ENCODE peak calls at places on chromosomes 12 and 14, in seven cellular contexts. One of them, this sample, is unnamed.

GRCh38 chr14:50714452-50715073 is 46.5 kb upstream of the SAV1 start:
- DNase-seq in activated T-helper 1 cell treated with anti-CD3 and anti-CD28 coated beads, Interleukin-12 subunit alpha, Interleukin-12 subunit beta, Interleukin-2, Interleukin-4 antibody, amounts not matched to agents 30 ng/mL and 10 ng/mL and 1 ng/mL, durations not matched to agents 14 hours and 24 hours and 36 hours: no peak
- DNase-seq in Daoy: peak
- DNase-seq in T-helper 2 cell: no peak
- DNase-seq in fibroblast of the aortic adventitia: peak
- DNase-seq in NCI-H2081: no peak
- DNase-seq in NCI-H510A: no peak
- DNase-seq in this sample: no peak

GRCh38 chr12:122474324-122474716 is 26.4 kb downstream of the ZCCHC8 start:
- DNase-seq in Daoy: no peak
- DNase-seq in NCI-H510A: no peak
- DNase-seq in T-helper 2 cell: no peak
- DNase-seq in NCI-H2081: no peak
- DNase-seq in fibroblast of the aortic adventitia: no peak
- DNase-seq in activated T-helper 1 cell treated with anti-CD3 and anti-CD28 coated beads, Interleukin-12 subunit alpha, Interleukin-12 subunit beta, Interleukin-2, Interleukin-4 antibody, amounts not matched to agents 30 ng/mL and 10 ng/mL and 1 ng/mL, durations not matched to agents 14 hours and 24 hours and 36 hours: no peak
- DNase-seq in this sample: no peak

GRCh38 chr14:101681795-101682194 is 79.7 kb upstream of the PPP2R5C start:
- DNase-seq in Daoy: no peak
- DNase-seq in T-helper 2 cell: no peak
- DNase-seq in activated T-helper 1 cell treated with anti-CD3 and anti-CD28 coated beads, Interleukin-12 subunit alpha, Interleukin-12 subunit beta, Interleukin-2, Interleukin-4 antibody, amounts not matched to agents 30 ng/mL and 10 ng/mL and 1 ng/mL, durations not matched to agents 14 hours and 24 hours and 36 hours: no peak
- DNase-seq in fibroblast of the aortic adventitia: no peak
- DNase-seq in NCI-H2081: no peak
- DNase-seq in NCI-H510A: no peak
- DNase-seq in this sample: no peak

GRCh38 chr12:3117628-3118027 is 40.4 kb downstream of the TSPAN9 start:
- DNase-seq in T-helper 2 cell: no peak
- DNase-seq in NCI-H2081: no peak
- DNase-seq in activated T-helper 1 cell treated with anti-CD3 and anti-CD28 coated beads, Interleukin-12 subunit alpha, Interleukin-12 subunit beta, Interleukin-2, Interleukin-4 antibody, amounts not matched to agents 30 ng/mL and 10 ng/mL and 1 ng/mL, durations not matched to agents 14 hours and 24 hours and 36 hours: no peak
- DNase-seq in NCI-H510A: no peak
- DNase-seq in fibroblast of the aortic adventitia: peak
- DNase-seq in Daoy: no peak
- DNase-seq in this sample: no peak

GRCh38 chr14:49593016-49593415 is 5.7 kb upstream of the LRR1 start:
- DNase-seq in activated T-helper 1 cell treated with anti-CD3 and anti-CD28 coated beads, Interleukin-12 subunit alpha, Interleukin-12 subunit beta, Interleukin-2, Interleukin-4 antibody, amounts not matched to agents 30 ng/mL and 10 ng/mL and 1 ng/mL, durations not matched to agents 14 hours and 24 hours and 36 hours: no peak
- DNase-seq in Daoy: no peak
- DNase-seq in NCI-H2081: no peak
- DNase-seq in NCI-H510A: no peak
- DNase-seq in T-helper 2 cell: no peak
- DNase-seq in fibroblast of the aortic adventitia: peak
- DNase-seq in this sample: no peak

GRCh38 chr12:119695034-119695433 is 27.1 kb downstream of the PRKAB1 start:
- DNase-seq in T-helper 2 cell: no peak
- DNase-seq in NCI-H510A: no peak
- DNase-seq in NCI-H2081: no peak
- DNase-seq in Daoy: no peak
- DNase-seq in fibroblast of the aortic adventitia: no peak
- DNase-seq in activated T-helper 1 cell treated with anti-CD3 and anti-CD28 coated beads, Interleukin-12 subunit alpha, Interleukin-12 subunit beta, Interleukin-2, Interleukin-4 antibody, amounts not matched to agents 30 ng/mL and 10 ng/mL and 1 ng/mL, durations not matched to agents 14 hours and 24 hours and 36 hours: no peak
- DNase-seq in this sample: no peak

GRCh38 chr12:121963341-121964018 is 45.1 kb downstream of the CFAP251 start:
- DNase-seq in NCI-H2081: no peak
- DNase-seq in Daoy: no peak
- DNase-seq in activated T-helper 1 cell treated with anti-CD3 and anti-CD28 coated beads, Interleukin-12 subunit alpha, Interleukin-12 subunit beta, Interleukin-2, Interleukin-4 antibody, amounts not matched to agents 30 ng/mL and 10 ng/mL and 1 ng/mL, durations not matched to agents 14 hours and 24 hours and 36 hours: no peak
- DNase-seq in fibroblast of the aortic adventitia: no peak
- DNase-seq in T-helper 2 cell: no peak
- DNase-seq in NCI-H510A: no peak
- DNase-seq in this sample: no peak

GRCh38 chr12:78674311-78675085 is 190.1 kb upstream of the SYT1 start:
- DNase-seq in NCI-H510A: no peak
- DNase-seq in NCI-H2081: no peak
- DNase-seq in activated T-helper 1 cell treated with anti-CD3 and anti-CD28 coated beads, Interleukin-12 subunit alpha, Interleukin-12 subunit beta, Interleukin-2, Interleukin-4 antibody, amounts not matched to agents 30 ng/mL and 10 ng/mL and 1 ng/mL, durations not matched to agents 14 hours and 24 hours and 36 hours: no peak
- DNase-seq in fibroblast of the aortic adventitia: peak
- DNase-seq in T-helper 2 cell: no peak
- DNase-seq in Daoy: peak
- DNase-seq in this sample: no peak

GRCh38 chr12:52181757-52182156 is 10.1 kb downstream of the KRT80 start:
- DNase-seq in NCI-H2081: peak
- DNase-seq in T-helper 2 cell: no peak
- DNase-seq in fibroblast of the aortic adventitia: peak
- DNase-seq in activated T-helper 1 cell treated with anti-CD3 and anti-CD28 coated beads, Interleukin-12 subunit alpha, Interleukin-12 subunit beta, Interleukin-2, Interleukin-4 antibody, amounts not matched to agents 30 ng/mL and 10 ng/mL and 1 ng/mL, durations not matched to agents 14 hours and 24 hours and 36 hours: no peak
- DNase-seq in NCI-H510A: no peak
- DNase-seq in Daoy: peak
- DNase-seq in this sample: no peak

GRCh38 chr12:2941524-2941923 is 17.7 kb upstream of the TEAD4 start:
- DNase-seq in activated T-helper 1 cell treated with anti-CD3 and anti-CD28 coated beads, Interleukin-12 subunit alpha, Interleukin-12 subunit beta, Interleukin-2, Interleukin-4 antibody, amounts not matched to agents 30 ng/mL and 10 ng/mL and 1 ng/mL, durations not matched to agents 14 hours and 24 hours and 36 hours: no peak
- DNase-seq in T-helper 2 cell: no peak
- DNase-seq in fibroblast of the aortic adventitia: no peak
- DNase-seq in NCI-H510A: no peak
- DNase-seq in NCI-H2081: no peak
- DNase-seq in Daoy: no peak
- DNase-seq in this sample: no peak

GRCh38 chr14:53432378-53432802 is 279.3 kb upstream of the DDHD1 start:
- DNase-seq in NCI-H2081: peak
- DNase-seq in T-helper 2 cell: no peak
- DNase-seq in fibroblast of the aortic adventitia: peak
- DNase-seq in activated T-helper 1 cell treated with anti-CD3 and anti-CD28 coated beads, Interleukin-12 subunit alpha, Interleukin-12 subunit beta, Interleukin-2, Interleukin-4 antibody, amounts not matched to agents 30 ng/mL and 10 ng/mL and 1 ng/mL, durations not matched to agents 14 hours and 24 hours and 36 hours: no peak
- DNase-seq in Daoy: peak
- DNase-seq in NCI-H510A: no peak
- DNase-seq in this sample: no peak

GRCh38 chr14:102805941-102806340 is 28.7 kb downstream of the TRAF3 start:
- DNase-seq in Daoy: no peak
- DNase-seq in fibroblast of the aortic adventitia: no peak
- DNase-seq in NCI-H510A: no peak
- DNase-seq in activated T-helper 1 cell treated with anti-CD3 and anti-CD28 coated beads, Interleukin-12 subunit alpha, Interleukin-12 subunit beta, Interleukin-2, Interleukin-4 antibody, amounts not matched to agents 30 ng/mL and 10 ng/mL and 1 ng/mL, durations not matched to agents 14 hours and 24 hours and 36 hours: no peak
- DNase-seq in NCI-H2081: no peak
- DNase-seq in T-helper 2 cell: no peak
- DNase-seq in this sample: no peak

GRCh38 chr12:129941646-129942045 is 37.8 kb upstream of the TMEM132D start:
- DNase-seq in NCI-H510A: no peak
- DNase-seq in Daoy: no peak
- DNase-seq in fibroblast of the aortic adventitia: no peak
- DNase-seq in activated T-helper 1 cell treated with anti-CD3 and anti-CD28 coated beads, Interleukin-12 subunit alpha, Interleukin-12 subunit beta, Interleukin-2, Interleukin-4 antibody, amounts not matched to agents 30 ng/mL and 10 ng/mL and 1 ng/mL, durations not matched to agents 14 hours and 24 hours and 36 hours: no peak
- DNase-seq in T-helper 2 cell: no peak
- DNase-seq in NCI-H2081: no peak
- DNase-seq in this sample: no peak

GRCh38 chr14:58607571-58608317 is 30.0 kb upstream of the DACT1 start:
- DNase-seq in fibroblast of the aortic adventitia: peak
- DNase-seq in Daoy: peak
- DNase-seq in activated T-helper 1 cell treated with anti-CD3 and anti-CD28 coated beads, Interleukin-12 subunit alpha, Interleukin-12 subunit beta, Interleukin-2, Interleukin-4 antibody, amounts not matched to agents 30 ng/mL and 10 ng/mL and 1 ng/mL, durations not matched to agents 14 hours and 24 hours and 36 hours: no peak
- DNase-seq in NCI-H2081: no peak
- DNase-seq in NCI-H510A: no peak
- DNase-seq in T-helper 2 cell: no peak
- DNase-seq in this sample: no peak

GRCh38 chr12:29889737-29890136 is 106.0 kb upstream of the TMTC1 start:
- DNase-seq in NCI-H2081: no peak
- DNase-seq in activated T-helper 1 cell treated with anti-CD3 and anti-CD28 coated beads, Interleukin-12 subunit alpha, Interleukin-12 subunit beta, Interleukin-2, Interleukin-4 antibody, amounts not matched to agents 30 ng/mL and 10 ng/mL and 1 ng/mL, durations not matched to agents 14 hours and 24 hours and 36 hours: no peak
- DNase-seq in T-helper 2 cell: no peak
- DNase-seq in Daoy: peak
- DNase-seq in NCI-H510A: no peak
- DNase-seq in fibroblast of the aortic adventitia: peak
- DNase-seq in this sample: no peak

GRCh38 chr14:20751963-20752562 is 6.4 kb downstream of the EDDM3A start:
- DNase-seq in fibroblast of the aortic adventitia: no peak
- DNase-seq in NCI-H2081: no peak
- DNase-seq in Daoy: no peak
- DNase-seq in activated T-helper 1 cell treated with anti-CD3 and anti-CD28 coated beads, Interleukin-12 subunit alpha, Interleukin-12 subunit beta, Interleukin-2, Interleukin-4 antibody, amounts not matched to agents 30 ng/mL and 10 ng/mL and 1 ng/mL, durations not matched to agents 14 hours and 24 hours and 36 hours: no peak
- DNase-seq in NCI-H510A: no peak
- DNase-seq in T-helper 2 cell: no peak
- DNase-seq in this sample: no peak

GRCh38 chr12:26789731-26790644 is 43.0 kb downstream of the ITPR2 start:
- DNase-seq in Daoy: peak
- DNase-seq in fibroblast of the aortic adventitia: peak
- DNase-seq in NCI-H2081: no peak
- DNase-seq in activated T-helper 1 cell treated with anti-CD3 and anti-CD28 coated beads, Interleukin-12 subunit alpha, Interleukin-12 subunit beta, Interleukin-2, Interleukin-4 antibody, amounts not matched to agents 30 ng/mL and 10 ng/mL and 1 ng/mL, durations not matched to agents 14 hours and 24 hours and 36 hours: no peak
- DNase-seq in NCI-H510A: no peak
- DNase-seq in T-helper 2 cell: no peak
- DNase-seq in this sample: no peak

GRCh38 chr12:54140958-54141388 is 47.8 kb downstream of the SMUG1 start:
- DNase-seq in fibroblast of the aortic adventitia: peak
- DNase-seq in NCI-H510A: no peak
- DNase-seq in Daoy: no peak
- DNase-seq in activated T-helper 1 cell treated with anti-CD3 and anti-CD28 coated beads, Interleukin-12 subunit alpha, Interleukin-12 subunit beta, Interleukin-2, Interleukin-4 antibody, amounts not matched to agents 30 ng/mL and 10 ng/mL and 1 ng/mL, durations not matched to agents 14 hours and 24 hours and 36 hours: no peak
- DNase-seq in NCI-H2081: no peak
- DNase-seq in T-helper 2 cell: no peak
- DNase-seq in this sample: no peak

GRCh38 chr12:104057771-104058197 is 6.5 kb upstream of the HCFC2 start:
- DNase-seq in NCI-H510A: no peak
- DNase-seq in T-helper 2 cell: no peak
- DNase-seq in Daoy: peak
- DNase-seq in NCI-H2081: peak
- DNase-seq in fibroblast of the aortic adventitia: peak
- DNase-seq in activated T-helper 1 cell treated with anti-CD3 and anti-CD28 coated beads, Interleukin-12 subunit alpha, Interleukin-12 subunit beta, Interleukin-2, Interleukin-4 antibody, amounts not matched to agents 30 ng/mL and 10 ng/mL and 1 ng/mL, durations not matched to agents 14 hours and 24 hours and 36 hours: no peak
- DNase-seq in this sample: peak

GRCh38 chr14:34539407-34540180 is at the start of gene EAPP:
- DNase-seq in fibroblast of the aortic adventitia: peak
- DNase-seq in NCI-H510A: no peak
- DNase-seq in NCI-H2081: no peak
- DNase-seq in T-helper 2 cell: peak
- DNase-seq in Daoy: peak
- DNase-seq in activated T-helper 1 cell treated with anti-CD3 and anti-CD28 coated beads, Interleukin-12 subunit alpha, Interleukin-12 subunit beta, Interleukin-2, Interleukin-4 antibody, amounts not matched to agents 30 ng/mL and 10 ng/mL and 1 ng/mL, durations not matched to agents 14 hours and 24 hours and 36 hours: peak
- DNase-seq in this sample: peak

GRCh38 chr14:29663281-29663801 is 264.3 kb downstream of the PRKD1 start:
- DNase-seq in activated T-helper 1 cell treated with anti-CD3 and anti-CD28 coated beads, Interleukin-12 subunit alpha, Interleukin-12 subunit beta, Interleukin-2, Interleukin-4 antibody, amounts not matched to agents 30 ng/mL and 10 ng/mL and 1 ng/mL, durations not matched to agents 14 hours and 24 hours and 36 hours: no peak
- DNase-seq in NCI-H510A: no peak
- DNase-seq in fibroblast of the aortic adventitia: peak
- DNase-seq in T-helper 2 cell: no peak
- DNase-seq in Daoy: no peak
- DNase-seq in NCI-H2081: no peak
- DNase-seq in this sample: no peak

GRCh38 chr12:95784886-95785285 is 5.7 kb downstream of the NTN4 start:
- DNase-seq in Daoy: no peak
- DNase-seq in activated T-helper 1 cell treated with anti-CD3 and anti-CD28 coated beads, Interleukin-12 subunit alpha, Interleukin-12 subunit beta, Interleukin-2, Interleukin-4 antibody, amounts not matched to agents 30 ng/mL and 10 ng/mL and 1 ng/mL, durations not matched to agents 14 hours and 24 hours and 36 hours: no peak
- DNase-seq in NCI-H510A: no peak
- DNase-seq in T-helper 2 cell: no peak
- DNase-seq in NCI-H2081: no peak
- DNase-seq in fibroblast of the aortic adventitia: no peak
- DNase-seq in this sample: no peak

GRCh38 chr14:91418387-91419043 is 895 bp upstream of the CCDC88C start:
- DNase-seq in activated T-helper 1 cell treated with anti-CD3 and anti-CD28 coated beads, Interleukin-12 subunit alpha, Interleukin-12 subunit beta, Interleukin-2, Interleukin-4 antibody, amounts not matched to agents 30 ng/mL and 10 ng/mL and 1 ng/mL, durations not matched to agents 14 hours and 24 hours and 36 hours: peak
- DNase-seq in T-helper 2 cell: peak
- DNase-seq in Daoy: peak
- DNase-seq in NCI-H510A: no peak
- DNase-seq in fibroblast of the aortic adventitia: peak
- DNase-seq in NCI-H2081: peak
- DNase-seq in this sample: no peak

GRCh38 chr12:50825372-50825838 is 17.3 kb upstream of the TMPRSS12 start:
- DNase-seq in T-helper 2 cell: no peak
- DNase-seq in activated T-helper 1 cell treated with anti-CD3 and anti-CD28 coated beads, Interleukin-12 subunit alpha, Interleukin-12 subunit beta, Interleukin-2, Interleukin-4 antibody, amounts not matched to agents 30 ng/mL and 10 ng/mL and 1 ng/mL, durations not matched to agents 14 hours and 24 hours and 36 hours: no peak
- DNase-seq in Daoy: peak
- DNase-seq in NCI-H2081: peak
- DNase-seq in NCI-H510A: peak
- DNase-seq in fibroblast of the aortic adventitia: peak
- DNase-seq in this sample: no peak

GRCh38 chr12:30706476-30706875 is 10.8 kb upstream of the IPO8 start:
- DNase-seq in NCI-H510A: no peak
- DNase-seq in T-helper 2 cell: no peak
- DNase-seq in activated T-helper 1 cell treated with anti-CD3 and anti-CD28 coated beads, Interleukin-12 subunit alpha, Interleukin-12 subunit beta, Interleukin-2, Interleukin-4 antibody, amounts not matched to agents 30 ng/mL and 10 ng/mL and 1 ng/mL, durations not matched to agents 14 hours and 24 hours and 36 hours: no peak
- DNase-seq in Daoy: no peak
- DNase-seq in fibroblast of the aortic adventitia: no peak
- DNase-seq in NCI-H2081: no peak
- DNase-seq in this sample: no peak

GRCh38 chr12:43115441-43116160 is 436.4 kb downstream of the ADAMTS20 start:
- DNase-seq in activated T-helper 1 cell treated with anti-CD3 and anti-CD28 coated beads, Interleukin-12 subunit alpha, Interleukin-12 subunit beta, Interleukin-2, Interleukin-4 antibody, amounts not matched to agents 30 ng/mL and 10 ng/mL and 1 ng/mL, durations not matched to agents 14 hours and 24 hours and 36 hours: no peak
- DNase-seq in NCI-H510A: no peak
- DNase-seq in Daoy: no peak
- DNase-seq in NCI-H2081: no peak
- DNase-seq in fibroblast of the aortic adventitia: no peak
- DNase-seq in T-helper 2 cell: no peak
- DNase-seq in this sample: no peak

GRCh38 chr14:30227436-30227835 is 299.8 kb upstream of the PRKD1 start:
- DNase-seq in T-helper 2 cell: no peak
- DNase-seq in fibroblast of the aortic adventitia: peak
- DNase-seq in activated T-helper 1 cell treated with anti-CD3 and anti-CD28 coated beads, Interleukin-12 subunit alpha, Interleukin-12 subunit beta, Interleukin-2, Interleukin-4 antibody, amounts not matched to agents 30 ng/mL and 10 ng/mL and 1 ng/mL, durations not matched to agents 14 hours and 24 hours and 36 hours: no peak
- DNase-seq in NCI-H2081: no peak
- DNase-seq in NCI-H510A: no peak
- DNase-seq in Daoy: no peak
- DNase-seq in this sample: no peak

GRCh38 chr14:55850803-55851202 is 267.4 kb upstream of the PELI2 start:
- DNase-seq in fibroblast of the aortic adventitia: peak
- DNase-seq in Daoy: peak
- DNase-seq in NCI-H2081: no peak
- DNase-seq in activated T-helper 1 cell treated with anti-CD3 and anti-CD28 coated beads, Interleukin-12 subunit alpha, Interleukin-12 subunit beta, Interleukin-2, Interleukin-4 antibody, amounts not matched to agents 30 ng/mL and 10 ng/mL and 1 ng/mL, durations not matched to agents 14 hours and 24 hours and 36 hours: no peak
- DNase-seq in T-helper 2 cell: no peak
- DNase-seq in NCI-H510A: no peak
- DNase-seq in this sample: no peak

GRCh38 chr12:224330-224729 is 10.4 kb upstream of the SLC6A12 start:
- DNase-seq in activated T-helper 1 cell treated with anti-CD3 and anti-CD28 coated beads, Interleukin-12 subunit alpha, Interleukin-12 subunit beta, Interleukin-2, Interleukin-4 antibody, amounts not matched to agents 30 ng/mL and 10 ng/mL and 1 ng/mL, durations not matched to agents 14 hours and 24 hours and 36 hours: no peak
- DNase-seq in NCI-H2081: no peak
- DNase-seq in Daoy: no peak
- DNase-seq in NCI-H510A: no peak
- DNase-seq in fibroblast of the aortic adventitia: no peak
- DNase-seq in T-helper 2 cell: no peak
- DNase-seq in this sample: no peak

GRCh38 chr12:13223176-13223806 is 26.8 kb downstream of the EMP1 start:
- DNase-seq in Daoy: peak
- DNase-seq in NCI-H2081: no peak
- DNase-seq in activated T-helper 1 cell treated with anti-CD3 and anti-CD28 coated beads, Interleukin-12 subunit alpha, Interleukin-12 subunit beta, Interleukin-2, Interleukin-4 antibody, amounts not matched to agents 30 ng/mL and 10 ng/mL and 1 ng/mL, durations not matched to agents 14 hours and 24 hours and 36 hours: no peak
- DNase-seq in NCI-H510A: no peak
- DNase-seq in T-helper 2 cell: no peak
- DNase-seq in fibroblast of the aortic adventitia: peak
- DNase-seq in this sample: no peak

GRCh38 chr12:93614917-93615596 is 42.6 kb downstream of the SOCS2 start:
- DNase-seq in T-helper 2 cell: no peak
- DNase-seq in NCI-H2081: no peak
- DNase-seq in fibroblast of the aortic adventitia: peak
- DNase-seq in Daoy: no peak
- DNase-seq in activated T-helper 1 cell treated with anti-CD3 and anti-CD28 coated beads, Interleukin-12 subunit alpha, Interleukin-12 subunit beta, Interleukin-2, Interleukin-4 antibody, amounts not matched to agents 30 ng/mL and 10 ng/mL and 1 ng/mL, durations not matched to agents 14 hours and 24 hours and 36 hours: no peak
- DNase-seq in NCI-H510A: no peak
- DNase-seq in this sample: no peak

GRCh38 chr14:74469548-74470518 is 23.3 kb downstream of the NPC2 start:
- DNase-seq in Daoy: no peak
- DNase-seq in fibroblast of the aortic adventitia: no peak
- DNase-seq in activated T-helper 1 cell treated with anti-CD3 and anti-CD28 coated beads, Interleukin-12 subunit alpha, Interleukin-12 subunit beta, Interleukin-2, Interleukin-4 antibody, amounts not matched to agents 30 ng/mL and 10 ng/mL and 1 ng/mL, durations not matched to agents 14 hours and 24 hours and 36 hours: no peak
- DNase-seq in T-helper 2 cell: no peak
- DNase-seq in NCI-H510A: no peak
- DNase-seq in NCI-H2081: no peak
- DNase-seq in this sample: no peak

GRCh38 chr12:119996417-119996816 is 7.4 kb downstream of the BICDL1 start:
- DNase-seq in NCI-H510A: no peak
- DNase-seq in NCI-H2081: no peak
- DNase-seq in Daoy: no peak
- DNase-seq in fibroblast of the aortic adventitia: no peak
- DNase-seq in activated T-helper 1 cell treated with anti-CD3 and anti-CD28 coated beads, Interleukin-12 subunit alpha, Interleukin-12 subunit beta, Interleukin-2, Interleukin-4 antibody, amounts not matched to agents 30 ng/mL and 10 ng/mL and 1 ng/mL, durations not matched to agents 14 hours and 24 hours and 36 hours: no peak
- DNase-seq in T-helper 2 cell: no peak
- DNase-seq in this sample: no peak

GRCh38 chr12:105212431-105212830 is 23.5 kb downstream of the APPL2 start:
- DNase-seq in fibroblast of the aortic adventitia: peak
- DNase-seq in Daoy: peak
- DNase-seq in NCI-H2081: no peak
- DNase-seq in activated T-helper 1 cell treated with anti-CD3 and anti-CD28 coated beads, Interleukin-12 subunit alpha, Interleukin-12 subunit beta, Interleukin-2, Interleukin-4 antibody, amounts not matched to agents 30 ng/mL and 10 ng/mL and 1 ng/mL, durations not matched to agents 14 hours and 24 hours and 36 hours: no peak
- DNase-seq in T-helper 2 cell: no peak
- DNase-seq in NCI-H510A: no peak
- DNase-seq in this sample: no peak